ENCODE peak calls at places on chromosomes 13 and 19, in eight cellular contexts. A, R, B, S, L, N, P and Y are unnamed samples.

GRCh38 chr13:113882266-113882627 is 18.4 kb upstream of the GAS6 start:
- DNase-seq in A (no peak), P (peak), R (no peak), N (no peak), L (no peak), B (no peak), S (no peak), Y (no peak)

GRCh38 chr19:588093-588742 is 1.5 kb upstream of the HCN2 start:
- DNase-seq in S (peak), N (peak), B (no peak), R (peak), L (no peak), P (peak), A (peak), Y (peak)

GRCh38 chr19:55923556-55923955 is 8.6 kb downstream of the NLRP13 start:
- DNase-seq in N (no peak), S (no peak), L (no peak), P (no peak), B (no peak), A (no peak), R (no peak), Y (no peak)

GRCh38 chr19:46697142-46697960 is 19.6 kb downstream of the PRKD2 start:
- DNase-seq in S (peak), B (no peak), L (peak), R (peak), A (peak), P (peak), N (peak), Y (no peak)

GRCh38 chr13:27043013-27043412 is 128.6 kb downstream of the USP12 start:
- DNase-seq in R (peak), B (peak), N (no peak), S (no peak), L (peak), P (peak), A (peak), Y (no peak)

GRCh38 chr13:45604892-45605291 is 10.6 kb downstream of the ERICH6B start:
- DNase-seq in A (no peak), N (no peak), R (peak), B (no peak), P (no peak), S (no peak), L (no peak), Y (no peak)

GRCh38 chr13:74836628-74837027 is 645.3 kb downstream of the TBC1D4 start:
- DNase-seq in B (no peak), A (no peak), L (no peak), P (no peak), N (no peak), S (no peak), R (no peak), Y (no peak)

GRCh38 chr19:42074513-42075363 is 1.2 kb upstream of the ZNF574 start:
- DNase-seq in S (no peak), L (no peak), A (peak), N (peak), R (peak), P (no peak), B (no peak), Y (no peak)

GRCh38 chr13:49373699-49374098 is 70.2 kb downstream of the CAB39L start:
- DNase-seq in P (no peak), A (peak), S (no peak), L (no peak), B (no peak), R (no peak), N (peak), Y (no peak)

GRCh38 chr13:113818700-113819295 is 45.1 kb downstream of the GAS6 start:
- DNase-seq in P (no peak), B (no peak), A (no peak), N (no peak), L (no peak), R (no peak), S (no peak), Y (no peak)

GRCh38 chr19:46202872-46203860 is 26.4 kb upstream of the IGFL1 start:
- DNase-seq in S (no peak), A (no peak), R (no peak), B (no peak), L (no peak), P (no peak), N (no peak), Y (no peak)

GRCh38 chr19:58182577-58182988 is 278 bp upstream of the ZNF274 start:
- DNase-seq in L (no peak), A (no peak), S (no peak), B (no peak), R (no peak), P (no peak), N (peak), Y (peak)

GRCh38 chr19:12052571-12053169 is at the start of gene ZNF878:
- DNase-seq in L (peak), A (peak), N (peak), R (peak), P (peak), S (peak), B (no peak), Y (no peak)

GRCh38 chr13:93716623-93717022 is 490.0 kb downstream of the GPC6 start:
- DNase-seq in B (no peak), L (no peak), A (no peak), R (no peak), P (no peak), S (no peak), N (no peak), Y (no peak)

DNA sequence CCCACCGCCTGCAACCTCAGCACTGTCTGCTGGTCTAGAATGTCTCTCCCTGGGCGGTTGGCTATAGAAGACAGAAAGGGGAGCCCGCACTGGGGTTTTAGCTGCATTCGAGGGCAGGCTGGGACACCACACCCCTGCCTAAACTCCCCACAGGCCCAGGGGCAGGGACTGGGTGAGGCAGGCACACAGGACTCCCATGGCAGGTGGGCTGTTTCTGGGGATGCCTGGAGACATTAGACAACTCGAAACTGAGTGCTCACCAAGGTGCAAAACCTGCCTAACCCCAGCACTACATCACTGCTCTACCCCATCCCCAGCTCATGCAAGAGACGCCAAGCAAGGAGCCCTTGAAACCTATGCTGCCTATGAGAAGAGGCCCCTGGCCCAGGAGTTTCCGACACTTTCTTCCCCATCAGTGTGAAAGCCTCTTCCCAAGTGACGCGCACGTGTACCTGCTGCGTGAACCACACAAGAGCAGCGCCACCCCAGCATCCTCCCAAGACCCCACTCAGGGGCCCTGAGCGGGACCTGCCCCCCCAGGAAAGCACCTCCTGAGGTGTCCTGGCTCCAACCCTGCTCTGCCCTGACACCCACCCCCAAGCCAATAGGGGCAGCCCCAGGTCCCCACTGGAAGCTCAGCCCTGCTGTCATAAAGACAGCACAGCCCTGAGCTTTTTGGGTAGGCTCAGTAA is 121.2 kb downstream of the TUBA3C start:
- DNase-seq in N (no peak), B (no peak), L (peak), R (no peak), S (no peak), P (no peak), A (no peak), Y (no peak)
- H3K27ac ChIP-seq in N (no peak), B (no peak), L (no peak), R (no peak), S (no peak), P (no peak), A (no peak), Y (no peak)

GRCh38 chr13:20353973-20354372 is 121.9 kb upstream of the GJB6 start:
- DNase-seq in N (no peak), S (no peak), L (no peak), P (no peak), A (peak), B (no peak), R (no peak), Y (no peak)

GRCh38 chr13:20351279-20352022 is 119.3 kb upstream of the GJB6 start:
- DNase-seq in B (no peak), R (no peak), P (no peak), L (peak), N (no peak), A (peak), S (no peak), Y (no peak)

GRCh38 chr13:20358022-20358421 is 125.9 kb upstream of the GJB6 start:
- DNase-seq in B (no peak), P (no peak), R (no peak), A (no peak), S (no peak), N (no peak), L (no peak), Y (no peak)

GRCh38 chr13:20356437-20356836 is 124.3 kb upstream of the GJB6 start:
- DNase-seq in S (no peak), R (no peak), A (peak), P (no peak), L (no peak), B (no peak), N (no peak), Y (no peak)

GRCh38 chr13:20354722-20355121 is 122.6 kb upstream of the GJB6 start:
- DNase-seq in B (no peak), L (no peak), N (no peak), R (no peak), P (no peak), A (no peak), S (no peak), Y (no peak)
- TF ChIP-seq CTCF in B (no peak), L (no peak), N (no peak), R (no peak), P (no peak), A (no peak), S (no peak), Y (no peak)

GRCh38 chr19:3808420-3809143 is 22.4 kb upstream of the MATK start:
- DNase-seq in R (no peak), P (no peak), L (no peak), B (no peak), A (no peak), S (no peak), N (no peak), Y (no peak)
- H3K27ac ChIP-seq in R (no peak), P (no peak), L (peak), B (no peak), A (no peak), S (no peak), N (no peak), Y (no peak)

DNA sequence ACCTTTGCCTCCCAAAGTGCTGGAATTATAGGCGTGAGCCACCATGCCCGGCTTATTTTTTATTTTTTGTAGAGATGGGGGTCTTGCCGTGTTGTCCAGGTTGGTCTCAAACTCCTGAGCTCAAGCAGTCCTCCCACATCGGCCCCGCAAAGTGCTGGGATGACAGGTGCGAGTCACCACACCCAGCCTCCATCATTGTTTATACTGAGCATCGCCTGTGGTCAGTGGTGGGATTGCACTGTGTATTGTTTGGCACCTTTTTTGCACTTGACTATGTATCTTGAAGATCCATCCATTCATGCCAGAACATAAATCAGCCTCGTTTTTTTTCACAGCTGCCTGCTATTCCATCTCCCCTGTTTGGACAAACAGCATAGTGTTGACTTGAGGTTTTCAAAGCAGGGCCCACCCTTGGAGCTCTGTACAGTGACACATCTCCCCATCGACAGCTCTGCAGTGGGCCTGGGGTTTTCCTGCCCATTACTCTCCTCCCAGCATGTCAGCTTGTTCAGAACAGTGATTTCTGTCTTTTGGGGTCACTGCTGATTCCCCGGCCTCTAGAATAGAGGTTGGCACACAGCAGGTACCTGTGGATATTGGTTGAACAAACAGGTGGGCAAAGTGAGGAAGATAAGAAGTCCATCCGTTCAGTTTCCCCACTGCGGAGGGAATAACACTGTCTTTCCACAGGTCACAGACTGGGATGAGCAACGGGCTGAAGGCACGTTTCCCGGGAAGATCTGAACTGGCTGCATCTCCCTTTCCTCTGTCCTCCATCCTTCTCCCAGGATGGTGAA is 8.2 kb upstream of the UPK1A start:
- DNase-seq in R (peak), L (no peak), A (no peak), B (no peak), S (no peak), N (no peak), P (no peak), Y (no peak)
- TF ChIP-seq CTCF in R (peak), L (no peak), A (no peak), B (peak), S (peak), N (peak), P (no peak), Y (no peak)

GRCh38 chr19:10339380-10339960 is at the start of gene ICAM3:
- DNase-seq in P (no peak), L (peak), S (no peak), N (peak), A (no peak), R (no peak), B (no peak), Y (peak)
- H3K27ac ChIP-seq in P (no peak), L (no peak), S (no peak), N (peak), A (no peak), R (no peak), B (no peak), Y (peak)

GRCh38 chr13:79485014-79485441 is 4.1 kb downstream of the NDFIP2 start:
- DNase-seq in N (no peak), S (no peak), R (no peak), P (no peak), A (peak), B (peak), L (no peak), Y (no peak)
- TF ChIP-seq CTCF in N (no peak), S (no peak), R (no peak), P (no peak), A (no peak), B (no peak), L (no peak), Y (no peak)

GRCh38 chr13:33272531-33273124 is 12.9 kb downstream of the STARD13 start:
- DNase-seq in A (no peak), S (no peak), N (no peak), R (no peak), L (no peak), B (peak), P (no peak), Y (no peak)
- H3K27ac ChIP-seq in A (peak), S (no peak), N (no peak), R (no peak), L (peak), B (peak), P (no peak), Y (no peak)